ENCODE peak calls at places on chromosomes 2 and 18, in four cellular contexts. T, W, L and H are unnamed samples. For H3K9me3, the result is how much of the 10 kb centered on the place peaks cover.

GRCh38 chr18:46460754-46461153 is 196.3 kb downstream of the LOXHD1 start:
- DNase-seq in W (no peak), T (no peak), L (no peak), H (no peak)

GRCh38 chr2:121078869-121079268 is 206.1 kb downstream of the TFCP2L1 start:
- DNase-seq in W (peak), T (no peak), L (no peak), H (no peak)

GRCh38 chr2:190835303-190835930 is 45.2 kb upstream of the GLS start:
- DNase-seq in W (no peak), L (no peak), T (no peak), H (no peak)

GRCh38 chr2:20604957-20605381 is 45.9 kb downstream of the HS1BP3 start:
- DNase-seq in L (no peak), T (no peak), W (no peak), H (no peak)

GRCh38 chr2:134926231-134926931 is 7.8 kb downstream of the CCNT2 start:
- DNase-seq in L (no peak), W (peak), T (no peak), H (no peak)

GRCh38 chr2:175464311-175464670 is 282.8 kb upstream of the ATP5MC3 start:
- DNase-seq in T (no peak), L (no peak), W (no peak), H (no peak)

GRCh38 chr2:60882971-60883753 is 1.8 kb downstream of the REL start:
- DNase-seq in T (peak), L (no peak), W (no peak), H (no peak)

GRCh38 chr2:9846554-9846953 is 3.3 kb downstream of the TAF1B start:
- DNase-seq in W (no peak), T (no peak), L (no peak), H (no peak)

GRCh38 chr2:67083978-67084377 is 313.2 kb upstream of the ETAA1 start:
- DNase-seq in T (no peak), L (no peak), W (no peak), H (no peak)

GRCh38 chr2:104849618-104850097 is 4.3 kb upstream of the POU3F3 start:
- DNase-seq in W (peak), T (no peak), L (no peak), H (no peak)

GRCh38 chr18:60404686-60405085 is 32.1 kb upstream of the MC4R start:
- DNase-seq in L (no peak), W (no peak), T (no peak), H (no peak)

GRCh38 chr18:13551841-13552733 is 174.3 kb downstream of the FAM210A start:
- DNase-seq in T (no peak), W (no peak), L (no peak), H (no peak)

GRCh38 chr2:230267059-230267458 is 41.5 kb downstream of the SP140 start:
- DNase-seq in W (no peak), T (no peak), L (no peak), H (no peak)

GRCh38 chr18:60372598-60372997 is at the start of gene MC4R:
- DNase-seq in T (no peak), W (no peak), L (no peak), H (no peak)

GRCh38 chr2:38734299-38735058 is 16.7 kb downstream of the SRSF7 start:
- DNase-seq in L (no peak), W (no peak), T (no peak), H (no peak)

GRCh38 chr2:285506-285905 is 2.4 kb downstream of the ALKAL2 start:
- DNase-seq in T (no peak), L (no peak), W (no peak), H (no peak)

GRCh38 chr18:54023471-54023870 is 201.0 kb downstream of the MBD2 start:
- DNase-seq in W (no peak), T (peak), L (no peak), H (no peak)

GRCh38 chr2:30971291-30972025 is 164.2 kb upstream of the CAPN13 start:
- DNase-seq in L (no peak), W (no peak), T (no peak), H (no peak)

GRCh38 chr2:35548171-35548570 is 807.4 kb upstream of the CRIM1 start:
- DNase-seq in W (no peak), L (no peak), T (no peak), H (no peak)

GRCh38 chr18:47935321-47935720 is 4.9 kb upstream of the SMAD2 start:
- DNase-seq in L (no peak), W (no peak), T (no peak), H (no peak)

GRCh38 chr18:47932170-47932569 is 1.7 kb upstream of the SMAD2 start:
- DNase-seq in T (no peak), L (no peak), W (no peak), H (no peak)

GRCh38 chr18:47932603-47933002 is 2.1 kb upstream of the SMAD2 start:
- DNase-seq in T (no peak), W (no peak), L (no peak), H (no peak)

GRCh38 chr18:47931707-47932103 is 1.2 kb upstream of the SMAD2 start:
- DNase-seq in T (no peak), W (no peak), L (no peak), H (peak)

GRCh38 chr18:47936975-47937374 is 6.5 kb upstream of the SMAD2 start:
- DNase-seq in L (no peak), T (no peak), W (no peak), H (no peak)
- TF ChIP-seq SUZ12 in L (no peak), T (no peak), W (no peak), H (no peak)

DNA sequence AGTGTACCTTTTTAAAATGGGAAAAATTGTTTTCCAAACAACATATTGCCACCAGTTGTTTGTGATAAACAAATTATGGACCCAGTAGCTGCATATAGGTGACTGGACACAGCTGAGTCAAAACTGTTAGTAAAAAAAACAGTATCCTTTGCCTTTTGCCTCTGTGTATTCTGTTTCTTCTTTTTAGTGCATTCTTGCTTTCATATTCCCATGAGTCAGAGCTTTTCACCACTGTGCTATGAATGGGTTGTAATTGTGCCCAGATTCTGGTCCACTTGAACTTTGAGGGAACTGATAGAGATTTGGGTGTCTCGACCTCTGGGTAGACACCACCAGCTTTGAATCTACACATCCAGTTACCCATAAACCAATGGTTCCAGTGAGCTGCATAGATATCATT is 1441.9 kb upstream of the ZEB2 start:
- DNase-seq in W (no peak), T (no peak), L (no peak), H (no peak)
- H3K9me3 ChIP-seq in W (under half), T (under half), L (under half), H (under half)

GRCh38 chr2:113895819-113896563 is 6.1 kb downstream of the ACTR3 start:
- DNase-seq in L (no peak), T (no peak), W (no peak), H (no peak)

GRCh38 chr2:113892004-113892740 is 2.3 kb downstream of the ACTR3 start:
- DNase-seq in W (no peak), L (no peak), T (no peak), H (no peak)

GRCh38 chr2:113895301-113895700 is 5.4 kb downstream of the ACTR3 start:
- DNase-seq in L (no peak), W (no peak), T (no peak), H (no peak)

GRCh38 chr2:113896791-113897190 is 6.9 kb downstream of the ACTR3 start:
- DNase-seq in L (no peak), T (no peak), W (no peak), H (no peak)

DNA sequence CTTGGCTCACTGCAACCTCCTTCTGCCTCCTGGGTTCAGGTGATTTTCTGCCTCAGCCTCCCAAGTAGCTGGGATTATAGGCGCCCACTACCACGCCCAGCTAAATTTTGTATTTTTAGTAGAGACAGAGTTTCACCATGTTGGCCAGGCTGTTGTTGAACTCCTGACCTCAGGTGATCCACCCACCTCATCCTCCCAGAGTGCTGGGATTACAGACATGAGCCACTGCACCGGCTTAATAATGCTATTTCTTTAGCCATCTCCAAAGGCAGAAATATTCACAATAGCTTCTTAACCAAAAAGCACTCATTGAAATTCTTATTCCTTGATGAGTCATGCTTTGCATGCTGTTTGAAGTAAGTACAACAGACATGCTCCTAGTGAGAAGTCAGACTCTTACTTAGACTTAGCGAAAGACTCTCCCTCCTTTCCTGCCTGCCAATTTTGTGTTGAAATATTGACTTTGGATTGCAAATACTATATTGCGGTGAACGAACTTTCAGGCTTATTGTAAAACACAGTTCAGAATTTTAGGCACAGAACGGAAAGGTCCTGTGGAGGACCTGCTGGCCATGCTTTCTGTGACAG is 4.4 kb downstream of the ACTR3 start:
- DNase-seq in L (no peak), T (no peak), W (peak), H (no peak)
- TF ChIP-seq ZNF274 in L (no peak), T (no peak), W (no peak), H (no peak)

GRCh38 chr2:112187805-112188596 is 49.8 kb downstream of the FBLN7 start:
- DNase-seq in T (no peak), L (no peak), W (no peak), H (no peak)
- TF ChIP-seq SUZ12 in T (no peak), L (no peak), W (no peak), H (no peak)

GRCh38 chr2:16246281-16246850 is 306.0 kb downstream of the MYCN start:
- DNase-seq in W (no peak), T (no peak), L (no peak), H (no peak)
- H3K9me3 ChIP-seq in W (under half), T (under half), L (under half), H (under half)

DNA sequence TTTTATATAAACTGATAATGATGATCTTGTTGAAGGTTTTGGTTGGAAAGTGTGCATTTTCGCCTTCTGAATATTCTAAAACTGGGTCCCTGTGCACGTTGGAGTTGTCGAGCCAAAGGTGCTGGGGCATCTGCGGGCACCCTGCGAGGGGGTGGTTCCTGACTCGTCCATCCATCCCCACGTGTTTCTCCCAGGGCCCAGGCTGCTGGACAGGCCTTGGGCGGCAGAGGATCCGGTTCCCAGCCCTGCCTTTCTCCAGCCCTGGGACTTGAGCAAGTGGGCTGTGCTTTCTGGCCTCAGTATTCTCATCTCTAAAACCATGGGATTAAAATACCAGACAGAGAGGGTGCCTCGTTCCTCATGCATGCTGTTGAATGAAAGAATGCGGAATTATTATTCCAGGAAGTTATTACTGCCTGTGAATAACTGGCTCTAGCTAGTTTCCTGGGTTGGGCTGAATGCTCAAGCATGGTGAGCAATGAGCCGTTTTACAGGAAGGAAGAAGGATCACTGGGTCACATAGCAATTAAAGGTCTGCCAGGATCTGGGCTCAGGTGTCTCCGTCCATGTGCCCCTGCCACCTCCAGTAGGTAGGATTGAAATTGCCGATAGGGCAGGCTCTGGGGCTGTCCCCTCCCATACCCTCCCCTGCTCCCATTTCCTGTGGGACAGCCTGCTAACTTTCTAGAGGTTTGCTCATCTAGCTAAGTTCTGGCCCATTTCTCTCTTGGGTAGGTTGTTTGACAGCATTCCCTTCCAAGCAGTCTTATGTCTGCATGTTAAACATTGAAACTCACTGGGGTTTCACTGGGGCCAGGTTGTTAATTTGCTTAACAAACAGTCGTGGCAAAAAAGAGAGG is 77.2 kb upstream of the HS6ST1 start:
- DNase-seq in W (no peak), T (no peak), L (no peak), H (no peak)
- TF ChIP-seq ZNF274 in W (no peak), T (no peak), L (no peak), H (no peak)

DNA sequence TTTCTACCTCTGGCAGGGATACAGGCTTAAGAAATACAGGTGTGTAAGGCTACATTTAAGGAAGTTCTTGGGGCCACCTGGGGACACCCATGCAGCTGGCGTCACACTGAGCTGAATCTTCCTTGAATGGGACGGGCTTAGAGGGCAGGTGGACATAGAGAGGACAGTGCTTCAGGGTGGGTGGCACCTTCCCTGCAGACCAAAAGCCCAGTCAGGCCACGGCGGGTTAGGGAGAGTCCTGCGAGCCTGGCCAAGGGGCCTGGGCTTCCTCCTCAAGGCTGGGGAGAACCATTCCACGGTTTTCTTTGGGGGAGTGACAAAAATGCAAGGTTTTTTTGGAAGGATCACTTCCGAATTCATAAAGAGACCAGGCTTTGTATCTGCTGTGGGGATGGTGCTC is 73.4 kb downstream of the GNAL start:
- DNase-seq in T (no peak), L (no peak), W (no peak), H (no peak)
- TF ChIP-seq SUZ12 in T (no peak), L (no peak), W (no peak), H (no peak)

DNA sequence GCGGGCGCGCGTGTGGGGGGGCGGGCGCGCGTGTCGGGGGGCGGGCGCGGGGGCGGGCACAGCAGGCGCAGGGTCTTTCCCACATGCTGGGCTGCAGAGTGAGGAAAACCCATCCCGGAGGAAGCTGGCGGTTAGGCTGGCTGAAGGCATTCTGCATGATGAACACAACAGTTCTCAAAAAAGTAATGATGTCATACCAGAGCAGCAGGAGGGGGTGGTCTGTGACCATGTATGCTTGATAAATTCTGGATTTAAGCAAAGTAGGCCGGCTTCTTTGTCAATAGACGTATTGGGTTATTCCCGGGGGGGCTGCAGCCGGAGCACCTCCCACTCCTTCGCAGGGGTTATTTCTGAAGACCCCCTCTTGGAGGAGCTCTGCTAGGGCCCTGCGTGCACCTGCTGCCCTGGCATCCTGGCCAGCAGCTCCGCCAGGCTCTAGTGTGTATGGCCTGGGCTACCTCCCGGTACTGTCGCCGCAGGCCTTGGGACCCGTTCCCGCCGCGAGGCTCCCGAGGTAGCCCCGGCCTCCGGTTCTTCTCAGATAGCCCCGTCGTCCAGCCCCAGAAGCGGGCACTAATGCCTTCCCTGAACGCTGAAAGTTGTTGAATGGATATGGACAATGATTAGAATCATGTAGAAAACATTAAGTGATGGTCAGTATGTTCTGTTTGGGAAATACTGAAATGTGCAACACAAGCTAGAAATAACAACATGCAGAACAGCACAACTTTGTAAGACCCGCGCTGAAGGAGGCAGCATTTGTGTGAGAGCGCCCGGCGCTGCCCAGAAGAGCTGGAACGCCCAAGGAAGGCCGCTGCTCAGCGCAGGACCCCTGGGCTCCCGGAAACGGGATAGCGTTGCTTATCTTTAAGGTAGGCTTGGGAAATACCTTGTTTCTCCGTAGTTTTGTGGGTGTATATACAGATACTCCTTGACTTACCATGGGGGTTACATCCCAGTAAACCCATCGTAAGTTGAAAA is 101.4 kb upstream of the RAB6C start:
- DNase-seq in T (no peak), L (no peak), W (no peak), H (no peak)
- H3K9me3 ChIP-seq in T (under half), L (under half), W (under half), H (under half)

GRCh38 chr18:68429111-68429510 is 285.8 kb downstream of the TMX3 start:
- DNase-seq in L (no peak), W (no peak), T (no peak), H (no peak)

GRCh38 chr18:68429809-68430208 is 285.1 kb downstream of the TMX3 start:
- DNase-seq in W (no peak), T (no peak), L (no peak), H (no peak)

GRCh38 chr18:68428026-68428425 is 286.9 kb downstream of the TMX3 start:
- DNase-seq in L (no peak), T (no peak), W (no peak), H (no peak)

GRCh38 chr18:68426731-68427315 is 288.1 kb downstream of the TMX3 start:
- DNase-seq in L (no peak), W (no peak), T (no peak), H (no peak)

GRCh38 chr18:68428666-68429065 is 286.2 kb downstream of the TMX3 start:
- DNase-seq in T (no peak), W (no peak), L (no peak), H (no peak)
- TF ChIP-seq ZNF274 in T (no peak), W (no peak), L (no peak), H (no peak)

GRCh38 chr2:19021721-19022120 is 336.7 kb downstream of the OSR1 start:
- DNase-seq in W (peak), L (no peak), T (no peak), H (no peak)
- TF ChIP-seq SUZ12 in W (no peak), L (no peak), T (no peak), H (no peak)